ENCODE peak calls at places on chromosomes 16 and 17, in nine cellular contexts. One of them, this sample, is unnamed.

GRCh38 chr17:280901-281300 is 71.7 kb downstream of the RPH3AL start:
- DNase-seq in left ventricle myocardium inferior: no peak
- DNase-seq in type B pancreatic cell: peak; percentile 47
- DNase-seq in transverse colon: no peak
- DNase-seq in uterus: peak; percentile 4
- DNase-seq in upper lobe of right lung: peak; percentile 40
- DNase-seq in endothelial cell: no peak
- DNase-seq in mammary epithelial cell: no peak
- DNase-seq in mesothelial cell of epicardium: no peak
- DNase-seq in this sample: no peak

GRCh38 chr17:6249747-6250146 is 179.6 kb downstream of the WSCD1 start:
- DNase-seq in left ventricle myocardium inferior: no peak
- DNase-seq in type B pancreatic cell: no peak
- DNase-seq in transverse colon: no peak
- DNase-seq in uterus: no peak
- DNase-seq in upper lobe of right lung: no peak
- DNase-seq in endothelial cell: no peak
- DNase-seq in mammary epithelial cell: no peak
- DNase-seq in mesothelial cell of epicardium: no peak
- DNase-seq in this sample: no peak

GRCh38 chr17:42585353-42585752 is 7.8 kb upstream of the PSMC3IP start:
- DNase-seq in left ventricle myocardium inferior: no peak
- DNase-seq in type B pancreatic cell: no peak
- DNase-seq in transverse colon: no peak
- DNase-seq in uterus: no peak
- DNase-seq in upper lobe of right lung: no peak
- DNase-seq in endothelial cell: no peak
- DNase-seq in mammary epithelial cell: no peak
- DNase-seq in mesothelial cell of epicardium: no peak
- DNase-seq in this sample: no peak

GRCh38 chr16:726438-727290 is at the start of the genes CCDC78 and HAGHL:
- DNase-seq in left ventricle myocardium inferior: peak; percentile 67
- DNase-seq in type B pancreatic cell: no peak
- DNase-seq in transverse colon: peak; percentile 61
- DNase-seq in uterus: no peak
- DNase-seq in upper lobe of right lung: peak; percentile 82
- DNase-seq in endothelial cell: no peak
- DNase-seq in mammary epithelial cell: no peak
- DNase-seq in mesothelial cell of epicardium: no peak
- DNase-seq in this sample: no peak

GRCh38 chr17:78449983-78450382 is 71.5 kb downstream of the PGS1 start:
- DNase-seq in left ventricle myocardium inferior: no peak
- DNase-seq in type B pancreatic cell: no peak
- DNase-seq in transverse colon: no peak
- DNase-seq in uterus: no peak
- DNase-seq in upper lobe of right lung: no peak
- DNase-seq in endothelial cell: no peak
- DNase-seq in mammary epithelial cell: no peak
- DNase-seq in mesothelial cell of epicardium: no peak
- DNase-seq in this sample: no peak

GRCh38 chr16:17544785-17545184 is 74.0 kb upstream of the XYLT1 start:
- DNase-seq in left ventricle myocardium inferior: no peak
- DNase-seq in type B pancreatic cell: no peak
- DNase-seq in transverse colon: no peak
- DNase-seq in uterus: no peak
- DNase-seq in upper lobe of right lung: no peak
- DNase-seq in endothelial cell: peak; percentile 10
- DNase-seq in mammary epithelial cell: no peak
- DNase-seq in mesothelial cell of epicardium: no peak
- DNase-seq in this sample: no peak

GRCh38 chr16:29710227-29711219 is 31.5 kb downstream of the QPRT start:
- DNase-seq in left ventricle myocardium inferior: no peak
- DNase-seq in type B pancreatic cell: no peak
- DNase-seq in transverse colon: no peak
- DNase-seq in uterus: no peak
- DNase-seq in upper lobe of right lung: peak; percentile 16
- DNase-seq in endothelial cell: peak; percentile 46
- DNase-seq in mammary epithelial cell: peak; percentile 71
- DNase-seq in mesothelial cell of epicardium: no peak
- DNase-seq in this sample: no peak

GRCh38 chr17:82370471-82371332 is 863 bp upstream of the UTS2R start:
- DNase-seq in left ventricle myocardium inferior: no peak
- DNase-seq in type B pancreatic cell: no peak
- DNase-seq in transverse colon: peak; percentile 52
- DNase-seq in uterus: no peak
- DNase-seq in upper lobe of right lung: no peak
- DNase-seq in endothelial cell: no peak
- DNase-seq in mammary epithelial cell: no peak
- DNase-seq in mesothelial cell of epicardium: no peak
- DNase-seq in this sample: no peak

GRCh38 chr16:48963306-48963705 is 318.3 kb downstream of the CBLN1 start:
- DNase-seq in left ventricle myocardium inferior: no peak
- DNase-seq in type B pancreatic cell: no peak
- DNase-seq in transverse colon: no peak
- DNase-seq in uterus: no peak
- DNase-seq in upper lobe of right lung: no peak
- DNase-seq in endothelial cell: no peak
- DNase-seq in mammary epithelial cell: peak; percentile 51
- DNase-seq in mesothelial cell of epicardium: no peak
- DNase-seq in this sample: no peak

GRCh38 chr17:46192211-46192483 is 1.1 kb downstream of the KANSL1 start:
- DNase-seq in left ventricle myocardium inferior: no peak
- DNase-seq in type B pancreatic cell: no peak
- DNase-seq in transverse colon: no peak
- DNase-seq in uterus: no peak
- DNase-seq in upper lobe of right lung: no peak
- DNase-seq in endothelial cell: no peak
- DNase-seq in mammary epithelial cell: no peak
- DNase-seq in mesothelial cell of epicardium: no peak
- DNase-seq in this sample: no peak

GRCh38 chr17:46192484-46193245 is 564 bp downstream of the KANSL1 start:
- DNase-seq in left ventricle myocardium inferior: peak; percentile 69
- DNase-seq in type B pancreatic cell: peak; percentile 85
- DNase-seq in transverse colon: peak; percentile 62
- DNase-seq in uterus: peak; percentile 75
- DNase-seq in upper lobe of right lung: peak; percentile 83
- DNase-seq in endothelial cell: peak; percentile 79
- DNase-seq in mammary epithelial cell: peak; percentile 50
- DNase-seq in mesothelial cell of epicardium: peak; percentile 61
- DNase-seq in this sample: peak; percentile 65

GRCh38 chr17:46193626-46194392 is 580 bp upstream of the KANSL1 start:
- DNase-seq in left ventricle myocardium inferior: peak; percentile 95
- DNase-seq in type B pancreatic cell: peak; percentile 95
- DNase-seq in transverse colon: peak; percentile 96
- DNase-seq in uterus: peak; percentile 96
- DNase-seq in upper lobe of right lung: peak; percentile 98
- DNase-seq in endothelial cell: peak; percentile 96
- DNase-seq in mammary epithelial cell: peak; percentile 91
- DNase-seq in mesothelial cell of epicardium: peak; percentile 77
- DNase-seq in this sample: peak; percentile 82

GRCh38 chr17:46194393-46195216 is 1.4 kb upstream of the KANSL1 start:
- DNase-seq in left ventricle myocardium inferior: no peak
- DNase-seq in type B pancreatic cell: no peak
- DNase-seq in transverse colon: no peak
- DNase-seq in uterus: no peak
- DNase-seq in upper lobe of right lung: no peak
- DNase-seq in endothelial cell: peak; percentile 51
- DNase-seq in mammary epithelial cell: no peak
- DNase-seq in mesothelial cell of epicardium: no peak
- DNase-seq in this sample: no peak

DNA sequence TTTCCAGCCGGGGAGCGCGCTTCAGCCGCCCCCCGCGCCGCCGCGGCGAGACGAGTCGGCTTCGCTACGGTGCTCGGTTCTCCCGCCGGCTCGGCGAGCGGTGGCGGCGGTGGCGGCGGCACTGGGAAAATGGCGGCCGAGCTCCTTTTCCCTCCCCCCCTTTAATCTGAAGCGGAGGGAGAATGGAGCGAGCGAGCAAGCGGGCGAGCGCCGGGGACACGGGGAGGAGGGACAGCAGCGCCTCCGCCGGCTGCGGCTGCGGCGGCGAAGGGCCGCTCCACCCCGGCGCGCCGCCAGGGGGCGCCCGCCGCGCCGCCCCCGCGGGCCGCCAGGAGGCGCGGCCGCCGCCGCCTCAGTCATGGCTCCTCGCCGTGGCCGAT is at the start of gene KANSL1:
- DNase-seq in left ventricle myocardium inferior: peak; percentile 86
- DNase-seq in type B pancreatic cell: peak; percentile 91
- DNase-seq in transverse colon: peak; percentile 89
- DNase-seq in uterus: peak; percentile 89
- DNase-seq in upper lobe of right lung: peak; percentile 95
- DNase-seq in endothelial cell: peak; percentile 96
- DNase-seq in mammary epithelial cell: peak; percentile 78
- DNase-seq in mesothelial cell of epicardium: peak; percentile 89
- DNase-seq in this sample: peak; percentile 80
- TF ChIP-seq CTCF in left ventricle myocardium inferior: peak; percentile 61
- TF ChIP-seq CTCF in type B pancreatic cell: peak; percentile 69
- TF ChIP-seq CTCF in transverse colon: peak; percentile 37
- TF ChIP-seq CTCF in uterus: peak; percentile 18
- TF ChIP-seq CTCF in upper lobe of right lung: peak; percentile 36
- TF ChIP-seq CTCF in endothelial cell: no peak
- TF ChIP-seq CTCF in mammary epithelial cell: peak; percentile 30
- TF ChIP-seq CTCF in mesothelial cell of epicardium: no peak
- TF ChIP-seq CTCF in this sample: peak; percentile 60

DNA sequence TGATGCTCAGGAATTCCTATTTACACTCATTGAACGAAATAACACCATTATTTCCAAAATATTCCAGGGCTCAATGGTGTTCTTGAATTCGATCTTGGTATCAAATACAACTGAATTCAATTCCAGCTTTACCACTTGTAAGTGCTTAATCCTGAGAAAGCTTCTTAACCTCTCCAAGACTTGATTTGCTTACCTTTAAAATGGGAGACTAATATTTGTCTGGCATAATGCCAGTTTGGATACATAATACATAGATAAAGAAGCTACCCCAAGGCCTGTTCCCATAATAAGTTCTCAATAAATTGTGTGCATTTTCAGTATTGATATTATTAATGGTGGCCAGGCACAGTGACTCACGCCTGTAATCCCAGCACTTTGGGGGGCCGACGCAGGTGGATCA is 368.9 kb upstream of the MAF start:
- DNase-seq in left ventricle myocardium inferior: no peak
- DNase-seq in type B pancreatic cell: no peak
- DNase-seq in transverse colon: no peak
- DNase-seq in uterus: no peak
- DNase-seq in upper lobe of right lung: no peak
- DNase-seq in endothelial cell: no peak
- DNase-seq in mammary epithelial cell: no peak
- DNase-seq in mesothelial cell of epicardium: no peak
- DNase-seq in this sample: no peak
- TF ChIP-seq CTCF in left ventricle myocardium inferior: no peak
- TF ChIP-seq CTCF in type B pancreatic cell: no peak
- TF ChIP-seq CTCF in transverse colon: no peak
- TF ChIP-seq CTCF in uterus: no peak
- TF ChIP-seq CTCF in upper lobe of right lung: no peak
- TF ChIP-seq CTCF in endothelial cell: no peak
- TF ChIP-seq CTCF in mammary epithelial cell: no peak
- TF ChIP-seq CTCF in mesothelial cell of epicardium: no peak
- TF ChIP-seq CTCF in this sample: no peak

DNA sequence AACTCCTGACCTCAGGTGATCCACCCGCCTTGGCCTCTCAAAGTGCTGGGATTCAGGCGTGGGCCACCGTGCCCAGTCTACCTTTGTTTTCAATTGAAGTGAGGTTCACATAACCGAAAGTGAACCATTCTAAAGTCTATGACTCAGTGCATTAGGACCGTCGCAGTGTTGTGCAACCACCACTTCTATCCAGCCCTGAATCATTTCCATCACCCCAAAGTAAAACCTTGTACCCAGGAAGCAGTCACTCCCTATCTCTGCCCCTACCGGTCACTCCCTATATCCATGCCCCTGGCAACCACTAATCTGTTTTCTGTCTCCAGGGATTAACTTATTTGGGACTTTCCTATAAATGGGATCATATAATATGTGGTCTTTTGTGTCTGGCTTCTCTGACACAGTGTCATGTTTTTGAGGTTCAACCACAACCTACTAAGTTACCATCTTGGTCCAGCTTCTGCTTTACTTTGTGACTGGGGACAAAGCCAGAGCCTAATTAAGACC is 28.3 kb upstream of the CDC42EP4 start:
- DNase-seq in left ventricle myocardium inferior: no peak
- DNase-seq in type B pancreatic cell: no peak
- DNase-seq in transverse colon: peak; percentile 32
- DNase-seq in uterus: peak; percentile 67
- DNase-seq in upper lobe of right lung: no peak
- DNase-seq in endothelial cell: no peak
- DNase-seq in mammary epithelial cell: peak; percentile 100
- DNase-seq in mesothelial cell of epicardium: no peak
- DNase-seq in this sample: no peak
- TF ChIP-seq CTCF in left ventricle myocardium inferior: no peak
- TF ChIP-seq CTCF in type B pancreatic cell: no peak
- TF ChIP-seq CTCF in transverse colon: no peak
- TF ChIP-seq CTCF in uterus: no peak
- TF ChIP-seq CTCF in upper lobe of right lung: peak; percentile 38
- TF ChIP-seq CTCF in endothelial cell: no peak
- TF ChIP-seq CTCF in mammary epithelial cell: peak; percentile 28
- TF ChIP-seq CTCF in mesothelial cell of epicardium: no peak
- TF ChIP-seq CTCF in this sample: no peak

GRCh38 chr16:23249830-23250229 is 52.3 kb upstream of the SCNN1B start:
- DNase-seq in left ventricle myocardium inferior: no peak
- DNase-seq in type B pancreatic cell: no peak
- DNase-seq in transverse colon: no peak
- DNase-seq in uterus: no peak
- DNase-seq in upper lobe of right lung: no peak
- DNase-seq in endothelial cell: no peak
- DNase-seq in mammary epithelial cell: no peak
- DNase-seq in mesothelial cell of epicardium: no peak
- DNase-seq in this sample: no peak

GRCh38 chr16:23248261-23249194 is 53.6 kb upstream of the SCNN1B start:
- DNase-seq in left ventricle myocardium inferior: no peak
- DNase-seq in type B pancreatic cell: no peak
- DNase-seq in transverse colon: no peak
- DNase-seq in uterus: no peak
- DNase-seq in upper lobe of right lung: no peak
- DNase-seq in endothelial cell: no peak
- DNase-seq in mammary epithelial cell: peak; percentile 79
- DNase-seq in mesothelial cell of epicardium: no peak
- DNase-seq in this sample: no peak

GRCh38 chr16:23245268-23245667 is 56.8 kb upstream of the SCNN1B start:
- DNase-seq in left ventricle myocardium inferior: peak; percentile 65
- DNase-seq in type B pancreatic cell: no peak
- DNase-seq in transverse colon: no peak
- DNase-seq in uterus: peak; percentile 15
- DNase-seq in upper lobe of right lung: no peak
- DNase-seq in endothelial cell: no peak
- DNase-seq in mammary epithelial cell: no peak
- DNase-seq in mesothelial cell of epicardium: no peak
- DNase-seq in this sample: no peak

GRCh38 chr16:23240994-23241393 is 58.4 kb downstream of the SCNN1G start:
- DNase-seq in left ventricle myocardium inferior: no peak
- DNase-seq in type B pancreatic cell: no peak
- DNase-seq in transverse colon: no peak
- DNase-seq in uterus: no peak
- DNase-seq in upper lobe of right lung: no peak
- DNase-seq in endothelial cell: no peak
- DNase-seq in mammary epithelial cell: no peak
- DNase-seq in mesothelial cell of epicardium: no peak
- DNase-seq in this sample: no peak

GRCh38 chr16:23244122-23244521 is 58.0 kb upstream of the SCNN1B start:
- DNase-seq in left ventricle myocardium inferior: no peak
- DNase-seq in type B pancreatic cell: no peak
- DNase-seq in transverse colon: no peak
- DNase-seq in uterus: no peak
- DNase-seq in upper lobe of right lung: no peak
- DNase-seq in endothelial cell: no peak
- DNase-seq in mammary epithelial cell: no peak
- DNase-seq in mesothelial cell of epicardium: no peak
- DNase-seq in this sample: no peak
- TF ChIP-seq CTCF in left ventricle myocardium inferior: no peak
- TF ChIP-seq CTCF in type B pancreatic cell: no peak
- TF ChIP-seq CTCF in transverse colon: no peak
- TF ChIP-seq CTCF in uterus: no peak
- TF ChIP-seq CTCF in upper lobe of right lung: no peak
- TF ChIP-seq CTCF in endothelial cell: no peak
- TF ChIP-seq CTCF in mammary epithelial cell: no peak
- TF ChIP-seq CTCF in mesothelial cell of epicardium: no peak
- TF ChIP-seq CTCF in this sample: no peak

This sample was measured in progenitor cell of endocrine pancreas.